ENCODE peak calls at places on chromosome 16, in six cellular contexts. D is psoas muscle, N is BJ, R is DND-41, P is fibroblast of the aortic adventitia, V is neural progenitor cell. B is an unnamed sample.

GRCh38 chr16:58582971-58583765 is 46.5 kb downstream of the CNOT1 start:
- DNase-seq in R (no peak), P (no peak), V (peak), D (no peak), N (no peak), B (no peak)

GRCh38 chr16:66908762-66909559 is 9.7 kb downstream of the CDH16 start:
- DNase-seq in R (no peak), D (peak), V (no peak), N (no peak), P (no peak), B (no peak)

GRCh38 chr16:54957403-54957802 is 26.7 kb downstream of the IRX5 start:
- DNase-seq in D (no peak), V (peak), N (no peak), R (peak), P (peak), B (no peak)

GRCh38 chr16:75058815-75059214 is 57.8 kb downstream of the LDHD start:
- DNase-seq in R (no peak), N (no peak), P (no peak), D (no peak), V (no peak), B (no peak)

GRCh38 chr16:30893744-30894539 is at the start of gene BCL7C:
- DNase-seq in R (peak), N (peak), P (peak), D (peak), V (peak), B (peak)

GRCh38 chr16:84303023-84303422 is 8.3 kb downstream of the WFDC1 start:
- DNase-seq in D (no peak), V (no peak), R (no peak), N (peak), P (peak), B (no peak)

GRCh38 chr16:66390346-66391108 is 24.0 kb downstream of the CDH5 start:
- DNase-seq in D (no peak), R (no peak), N (no peak), P (no peak), V (no peak), B (no peak)

GRCh38 chr16:55051571-55051970 is 120.9 kb downstream of the IRX5 start:
- DNase-seq in D (no peak), N (no peak), P (no peak), R (peak), V (no peak), B (no peak)

GRCh38 chr16:15741207-15741871 is 91.3 kb downstream of the NDE1 start:
- DNase-seq in D (no peak), V (no peak), P (no peak), N (no peak), R (no peak), B (no peak)

GRCh38 chr16:85753559-85753958 is 2.7 kb upstream of the C16orf74 start:
- DNase-seq in D (no peak), V (no peak), R (no peak), P (no peak), N (no peak), B (no peak)

GRCh38 chr16:11601425-11601824 is 14.7 kb upstream of the LITAF start:
- DNase-seq in R (no peak), P (no peak), V (no peak), D (no peak), N (no peak), B (no peak)

GRCh38 chr16:66945939-66946338 is 10.6 kb downstream of the CES2 start:
- DNase-seq in D (no peak), N (no peak), R (no peak), V (no peak), P (no peak), B (no peak)

GRCh38 chr16:29315916-29316517 is 90.5 kb downstream of the NPIPB11 start:
- DNase-seq in V (peak), N (no peak), P (no peak), R (no peak), D (no peak), B (no peak)

GRCh38 chr16:58462997-58463891 is 36.7 kb upstream of the NDRG4 start:
- DNase-seq in V (peak), P (no peak), D (no peak), N (no peak), R (no peak), B (peak)

GRCh38 chr16:70737377-70738082 is 51.7 kb upstream of the MTSS2 start:
- DNase-seq in P (peak), N (peak), D (peak), R (no peak), V (no peak), B (no peak)

GRCh38 chr16:84548971-84549844 is 44.7 kb upstream of the MEAK7 start:
- DNase-seq in D (peak), P (no peak), N (no peak), V (no peak), R (no peak), B (no peak)

GRCh38 chr16:2208308-2208707 is 2.4 kb downstream of the BRICD5 start:
- DNase-seq in N (no peak), D (no peak), R (no peak), P (no peak), V (no peak), B (no peak)

GRCh38 chr16:85665373-85665740 is 23.4 kb downstream of the GINS2 start:
- DNase-seq in N (no peak), P (no peak), V (no peak), D (no peak), R (no peak), B (no peak)

GRCh38 chr16:12157510-12158093 is 181.1 kb downstream of the SNX29 start:
- DNase-seq in V (no peak), P (peak), N (no peak), R (no peak), D (no peak), B (no peak)

GRCh38 chr16:138049-138417 is 440 bp downstream of the NPRL3 start:
- DNase-seq in N (no peak), R (peak), P (no peak), V (peak), D (peak), B (peak)

GRCh38 chr16:48574766-48575165 is 35.2 kb downstream of the N4BP1 start:
- DNase-seq in N (no peak), D (no peak), P (no peak), V (no peak), R (no peak), B (no peak)

GRCh38 chr16:29943846-29944669 is 17.8 kb upstream of the TMEM219 start:
- DNase-seq in V (peak), P (peak), D (no peak), R (no peak), N (peak), B (no peak)

GRCh38 chr16:83994087-83994486 is 26.0 kb downstream of the NECAB2 start:
- DNase-seq in D (no peak), N (peak), P (peak), R (peak), V (no peak), B (no peak)

GRCh38 chr16:14015948-14016347 is 55.2 kb upstream of the MRTFB start:
- DNase-seq in R (no peak), P (peak), V (no peak), D (no peak), N (peak), B (no peak)

GRCh38 chr16:89270666-89271345 is 53.3 kb downstream of the ZNF778 start:
- DNase-seq in D (no peak), P (no peak), N (no peak), V (no peak), R (no peak), B (no peak)

GRCh38 chr16:89269805-89270665 is 52.5 kb downstream of the ZNF778 start:
- DNase-seq in D (no peak), P (no peak), V (no peak), R (no peak), N (no peak), B (no peak)

GRCh38 chr16:89274561-89275283 is 57.2 kb downstream of the ZNF778 start:
- DNase-seq in V (no peak), R (no peak), P (no peak), D (no peak), N (no peak), B (no peak)

GRCh38 chr16:89273741-89274472 is 56.4 kb downstream of the ZNF778 start:
- DNase-seq in V (no peak), D (no peak), P (no peak), R (no peak), N (no peak), B (no peak)

GRCh38 chr16:89272631-89273030 is 55.1 kb downstream of the ZNF778 start:
- DNase-seq in V (no peak), P (no peak), R (no peak), D (no peak), N (no peak), B (no peak)
- TF ChIP-seq CTCF in V (no peak), P (no peak), R (no peak), D (no peak), N (no peak), B (no peak)

GRCh38 chr16:56593573-56594291 is 4.4 kb downstream of the MT3 start:
- DNase-seq in D (no peak), R (no peak), P (no peak), N (no peak), V (no peak), B (no peak)

GRCh38 chr16:56594292-56594619 is 4.9 kb downstream of the MT3 start:
- DNase-seq in V (no peak), N (no peak), R (no peak), D (no peak), P (no peak), B (no peak)

GRCh38 chr16:56588781-56589140 is 567 bp upstream of the MT3 start:
- DNase-seq in V (no peak), D (no peak), R (no peak), N (no peak), P (no peak), B (no peak)

GRCh38 chr16:56591377-56592060 is 2.2 kb downstream of the MT3 start:
- DNase-seq in P (no peak), N (no peak), R (no peak), D (no peak), V (no peak), B (no peak)

GRCh38 chr16:56589141-56590039 is at the start of gene MT3:
- DNase-seq in D (peak), R (no peak), P (no peak), N (no peak), V (peak), B (peak)
- TF ChIP-seq CTCF in D (no peak), R (no peak), P (no peak), N (no peak), V (no peak), B (no peak)

GRCh38 chr16:17548825-17549224 is 78.1 kb upstream of the XYLT1 start:
- DNase-seq in N (no peak), R (no peak), P (no peak), D (no peak), V (no peak), B (no peak)

GRCh38 chr16:17544304-17544703 is 73.5 kb upstream of the XYLT1 start:
- DNase-seq in P (no peak), D (no peak), V (no peak), N (no peak), R (no peak), B (no peak)

GRCh38 chr16:17541324-17541723 is 70.6 kb upstream of the XYLT1 start:
- DNase-seq in N (no peak), D (no peak), V (no peak), R (no peak), P (no peak), B (no peak)

GRCh38 chr16:17543073-17543472 is 72.3 kb upstream of the XYLT1 start:
- DNase-seq in P (no peak), N (no peak), V (no peak), D (no peak), R (no peak), B (no peak)

GRCh38 chr16:17544785-17545184 is 74.0 kb upstream of the XYLT1 start:
- DNase-seq in D (no peak), R (no peak), N (no peak), P (no peak), V (peak), B (no peak)
- TF ChIP-seq CTCF in D (no peak), R (peak), N (peak), P (peak), V (peak), B (peak)

DNA sequence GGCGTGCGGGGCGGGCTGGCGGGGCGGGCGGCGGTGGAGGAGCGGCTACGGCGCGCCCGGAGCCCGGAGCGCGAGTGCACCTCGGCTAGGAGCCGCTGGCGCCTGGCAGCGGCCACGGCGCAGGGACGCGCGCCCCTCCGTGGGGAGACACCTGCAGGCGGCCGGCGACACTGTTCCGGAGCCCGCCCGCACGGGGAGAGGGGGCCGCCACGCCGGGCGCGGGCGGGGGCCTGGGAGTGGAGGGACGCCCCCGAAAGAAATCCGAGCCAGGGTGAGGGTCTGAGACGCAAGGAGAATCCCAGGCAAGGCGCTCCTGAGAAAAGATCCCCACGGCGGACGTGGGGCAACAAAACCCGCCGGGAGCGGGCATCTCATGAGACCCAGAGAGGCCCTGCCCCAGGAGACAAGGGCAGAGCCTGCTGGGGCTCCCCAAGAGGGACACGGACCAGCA is at the start of gene GSG1L:
- DNase-seq in R (no peak), P (no peak), N (no peak), D (no peak), V (peak), B (peak)
- TF ChIP-seq CTCF in R (no peak), P (no peak), N (no peak), D (peak), V (peak), B (no peak)

DNA sequence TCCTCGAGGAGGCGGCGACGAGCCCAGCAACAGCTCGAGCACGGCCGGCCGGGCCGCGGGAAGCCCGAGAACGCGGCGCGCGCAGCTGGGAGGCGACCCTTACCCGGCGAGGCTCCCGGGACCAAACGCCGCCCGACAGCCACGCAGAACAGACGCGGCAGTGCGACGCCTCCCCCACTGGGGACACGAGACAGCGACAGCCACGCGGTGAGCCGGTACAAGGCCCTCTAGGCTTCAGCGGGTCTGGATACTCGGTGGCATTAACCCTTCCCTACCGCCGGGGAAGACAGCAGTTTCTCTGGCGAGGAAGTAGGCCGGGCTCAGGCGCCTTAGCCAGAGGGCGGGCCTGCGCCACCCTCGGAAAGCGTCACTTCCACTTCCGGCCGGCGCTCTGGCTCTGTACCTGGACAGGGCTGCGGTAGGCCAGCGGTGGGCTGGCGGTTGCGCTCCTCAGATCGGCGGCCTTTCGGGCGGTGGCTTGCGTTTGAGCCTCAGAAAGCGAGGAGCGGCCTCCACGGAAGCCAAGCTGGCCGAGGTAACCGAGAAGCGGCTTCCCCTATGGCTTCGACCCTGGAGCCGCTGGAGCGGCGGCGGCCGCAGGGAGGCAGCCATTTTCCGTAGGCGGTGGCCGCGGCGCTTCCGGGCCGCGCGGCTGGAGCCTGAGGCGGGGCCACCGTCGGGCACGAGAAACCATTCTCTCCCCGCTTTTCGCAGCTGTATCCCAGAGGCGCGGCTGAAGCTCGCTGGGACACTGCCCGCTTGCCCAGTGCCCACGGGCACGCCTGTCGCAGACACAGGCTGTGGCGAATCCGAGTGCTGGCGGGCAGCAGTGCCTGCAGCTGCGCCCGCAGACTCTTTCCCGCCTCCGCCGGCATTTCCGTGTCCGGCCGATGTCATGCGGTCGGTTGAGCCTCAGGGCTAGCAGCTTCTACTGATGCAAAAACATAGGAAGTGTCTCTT is at the start of the genes TIGD7 and ZNF75A:
- DNase-seq in V (peak), P (peak), R (peak), N (peak), D (peak), B (peak)
- TF ChIP-seq CTCF in V (peak), P (no peak), R (no peak), N (no peak), D (peak), B (no peak)

DNA sequence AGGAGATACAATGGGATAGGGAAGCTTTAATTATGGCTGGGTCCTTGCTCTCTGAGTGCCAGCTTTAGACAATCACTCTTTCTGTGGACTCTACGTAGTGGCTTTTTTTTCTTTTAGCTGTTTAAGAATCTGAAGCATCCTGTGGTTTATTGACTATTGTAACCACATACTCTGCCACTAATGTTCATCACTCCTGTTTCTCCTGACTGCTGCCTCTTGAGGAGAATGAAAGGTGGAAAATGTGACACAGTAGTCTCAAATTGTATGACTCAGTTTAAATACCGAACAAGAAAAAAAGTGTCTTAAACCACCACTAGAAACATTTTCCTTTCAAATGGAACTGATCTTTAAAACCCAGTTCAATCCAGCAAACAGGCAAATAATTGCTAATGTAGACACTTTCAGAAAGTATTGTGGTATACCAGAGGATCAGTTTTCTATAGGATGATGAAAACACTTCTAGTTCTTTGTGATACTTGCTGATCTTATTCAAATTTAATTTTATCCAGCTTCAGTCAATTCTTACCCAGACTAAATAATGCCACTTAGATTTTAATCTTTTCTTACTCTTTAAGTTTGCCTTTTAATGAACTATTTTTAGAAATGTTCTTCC is 302.7 kb upstream of the PMFBP1 start:
- DNase-seq in N (peak), R (no peak), P (peak), D (no peak), V (no peak), B (no peak)
- TF ChIP-seq CTCF in N (no peak), R (no peak), P (no peak), D (no peak), V (no peak), B (no peak)

B was measured in glutamatergic neuron.